ENCODE peak calls at places on chromosomes 11 and 22, in ten cellular contexts. T is HL-60, U is fibroblast of mammary gland, M is astrocyte of the cerebellum, N is GM23338, X is coronary artery, F is cardiac muscle cell, H is HepG2, P is transverse colon, L is A549. O is an unnamed sample.
A peak's percentile ranks its signal among the peaks of the same experiment; 100 is the strongest.

GRCh38 chr11:32939046-32939445 is 46.4 kb downstream of the QSER1 start:
- DNase-seq in T (no peak), U (no peak), M (no peak), N (no peak), X (no peak), F (no peak), H (no peak), P (no peak), L (no peak), O (no peak)

GRCh38 chr22:29443861-29444431 is 5.6 kb downstream of the RFPL1 start:
- DNase-seq in T (no peak), U (no peak), M (no peak), N (peak; percentile 36), X (no peak), F (no peak), H (no peak), P (no peak), L (no peak), O (no peak)

GRCh38 chr22:44335903-44336803 is 23.4 kb upstream of the SHISAL1 start:
- DNase-seq in T (no peak), U (no peak), M (no peak), N (peak; percentile 39), X (no peak), F (no peak), H (no peak), P (no peak), L (no peak), O (no peak)

GRCh38 chr11:93500759-93501158 is 42.4 kb downstream of the SMCO4 start:
- DNase-seq in T (no peak), U (no peak), M (no peak), N (no peak), X (no peak), F (no peak), H (no peak), P (no peak), L (no peak), O (no peak)

GRCh38 chr11:134270250-134270714 is 5.9 kb upstream of the GLB1L3 start:
- DNase-seq in T (no peak), U (no peak), M (no peak), N (peak; percentile 83), X (no peak), F (no peak), H (peak; percentile 21), P (no peak), L (no peak), O (no peak)

GRCh38 chr11:2376751-2377451 is at the start of gene CD81:
- DNase-seq in T (no peak), U (peak; percentile 25), M (no peak), N (no peak), X (no peak), F (peak; percentile 75), H (no peak), P (no peak), L (peak; percentile 41), O (no peak)

GRCh38 chr11:94786264-94787126 is 18.3 kb downstream of the AMOTL1 start:
- DNase-seq in T (no peak), U (peak; percentile 69), M (no peak), N (peak; percentile 69), X (no peak), F (peak; percentile 47), H (peak; percentile 16), P (no peak), L (peak; percentile 31), O (no peak)

GRCh38 chr11:45394294-45395085 is 108.3 kb upstream of the SYT13 start:
- DNase-seq in T (no peak), U (no peak), M (no peak), N (no peak), X (no peak), F (no peak), H (peak; percentile 30), P (no peak), L (no peak), O (no peak)

DNA sequence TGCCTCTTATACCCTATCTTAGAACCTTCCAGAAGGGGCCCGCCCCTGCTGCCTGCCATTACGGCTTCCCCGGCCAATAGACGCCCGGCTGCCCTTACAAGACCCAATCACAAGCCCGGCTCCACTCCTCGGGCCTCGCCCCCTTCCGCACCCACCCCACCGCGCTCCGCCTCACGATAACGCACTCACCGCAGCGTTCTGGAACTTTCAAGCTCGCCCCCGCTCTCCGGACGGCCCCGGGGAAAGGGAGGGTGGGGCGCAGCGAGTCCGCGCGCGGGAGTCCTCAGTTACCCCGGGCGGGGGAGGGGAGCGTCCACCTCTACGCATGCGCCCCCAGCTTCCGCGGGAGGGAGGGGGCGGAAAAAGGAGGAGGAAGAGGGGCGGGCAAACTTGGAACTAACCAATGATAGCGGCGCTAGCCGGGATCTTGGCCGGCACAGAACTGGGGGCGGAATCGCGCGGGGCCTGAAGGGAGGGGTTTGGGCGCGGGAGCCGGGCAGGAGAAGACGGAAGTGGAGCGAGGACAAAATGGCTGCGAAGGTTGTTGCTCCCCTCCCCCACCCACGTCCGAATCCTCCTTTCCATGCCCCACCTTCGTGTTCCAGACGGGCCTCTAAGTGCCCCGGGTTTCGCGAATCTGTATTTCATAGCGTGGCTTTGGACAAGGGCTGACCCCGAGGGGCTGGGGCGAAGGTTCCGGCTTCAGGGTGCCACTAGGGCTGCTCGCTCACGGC is 389 bp upstream of the HSPA8 start:
- DNase-seq in T (peak; percentile 99), U (peak; percentile 99), M (peak; percentile 99), N (peak; percentile 99), X (peak; percentile 100), F (peak; percentile 99), H (peak; percentile 97), P (peak; percentile 99), L (peak; percentile 97), O (peak; percentile 99)
- TF ChIP-seq CTCF in T (no peak), U (no peak), M (no peak), N (no peak), X (no peak), F (no peak), H (no peak), P (no peak), L (no peak), O (no peak)

DNA sequence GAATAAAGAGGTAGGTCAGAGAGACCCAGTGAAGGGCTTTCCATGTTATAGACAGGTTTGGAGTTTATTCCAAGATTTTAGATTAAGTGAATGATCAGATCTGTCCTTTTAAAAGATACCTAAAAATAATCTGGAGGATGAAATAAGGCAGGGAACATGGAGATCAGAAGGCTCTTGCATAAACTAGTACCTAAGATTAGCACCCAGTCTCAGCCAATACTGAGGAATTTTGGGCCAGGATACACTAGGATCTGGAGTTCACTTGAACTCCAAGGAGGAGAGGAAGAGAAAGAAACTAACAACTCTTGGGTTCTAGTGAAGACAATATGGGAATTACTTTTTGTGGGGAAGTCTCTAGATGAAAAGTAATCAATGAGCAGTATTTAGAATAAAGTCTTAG is 47.9 kb upstream of the RAPSN start:
- DNase-seq in T (no peak), U (no peak), M (no peak), N (no peak), X (no peak), F (no peak), H (no peak), P (no peak), L (no peak), O (no peak)
- H3K4me3 ChIP-seq in T (no peak overlapping the region), U (no peak overlapping the region), M (no peak overlapping the region), N (no peak overlapping the region), X (no peak overlapping the region), F (no peak overlapping the region), H (no peak overlapping the region), P (no peak overlapping the region), L (no peak overlapping the region), O (no peak overlapping the region)

GRCh38 chr11:112697371-112697770 is 263.8 kb upstream of the NCAM1 start:
- DNase-seq in T (no peak), U (no peak), M (no peak), N (no peak), X (no peak), F (peak; percentile 1), H (no peak), P (no peak), L (no peak), O (no peak)

GRCh38 chr11:112694813-112695212 is 266.4 kb upstream of the NCAM1 start:
- DNase-seq in T (no peak), U (peak; percentile 3), M (no peak), N (peak; percentile 36), X (no peak), F (no peak), H (no peak), P (no peak), L (peak; percentile 3), O (no peak)

GRCh38 chr11:112693781-112694180 is 267.4 kb upstream of the NCAM1 start:
- DNase-seq in T (no peak), U (no peak), M (no peak), N (no peak), X (no peak), F (no peak), H (no peak), P (no peak), L (no peak), O (no peak)

GRCh38 chr11:112694244-112694643 is 267.0 kb upstream of the NCAM1 start:
- DNase-seq in T (no peak), U (no peak), M (no peak), N (no peak), X (no peak), F (no peak), H (no peak), P (no peak), L (no peak), O (no peak)

GRCh38 chr11:112697779-112698178 is 263.4 kb upstream of the NCAM1 start:
- DNase-seq in T (no peak), U (no peak), M (no peak), N (no peak), X (no peak), F (no peak), H (no peak), P (no peak), L (no peak), O (no peak)
- TF ChIP-seq CTCF in T (no peak), U (no peak), M (no peak), N (peak; percentile 22), X (no peak), F (no peak), H (no peak), P (no peak), L (no peak), O (peak; percentile 7)

GRCh38 chr11:73058989-73059674 is 83.0 kb downstream of the FCHSD2 start:
- DNase-seq in T (no peak), U (no peak), M (no peak), N (no peak), X (no peak), F (no peak), H (peak; percentile 74), P (no peak), L (no peak), O (no peak)

GRCh38 chr11:73053964-73054363 is 88.2 kb downstream of the FCHSD2 start:
- DNase-seq in T (no peak), U (no peak), M (no peak), N (no peak), X (no peak), F (no peak), H (no peak), P (no peak), L (no peak), O (no peak)

GRCh38 chr11:73055002-73055401 is 87.1 kb downstream of the FCHSD2 start:
- DNase-seq in T (no peak), U (no peak), M (no peak), N (no peak), X (no peak), F (no peak), H (no peak), P (no peak), L (no peak), O (no peak)

GRCh38 chr11:73059915-73060314 is 82.2 kb downstream of the FCHSD2 start:
- DNase-seq in T (no peak), U (no peak), M (no peak), N (no peak), X (no peak), F (no peak), H (no peak), P (no peak), L (no peak), O (no peak)

DNA sequence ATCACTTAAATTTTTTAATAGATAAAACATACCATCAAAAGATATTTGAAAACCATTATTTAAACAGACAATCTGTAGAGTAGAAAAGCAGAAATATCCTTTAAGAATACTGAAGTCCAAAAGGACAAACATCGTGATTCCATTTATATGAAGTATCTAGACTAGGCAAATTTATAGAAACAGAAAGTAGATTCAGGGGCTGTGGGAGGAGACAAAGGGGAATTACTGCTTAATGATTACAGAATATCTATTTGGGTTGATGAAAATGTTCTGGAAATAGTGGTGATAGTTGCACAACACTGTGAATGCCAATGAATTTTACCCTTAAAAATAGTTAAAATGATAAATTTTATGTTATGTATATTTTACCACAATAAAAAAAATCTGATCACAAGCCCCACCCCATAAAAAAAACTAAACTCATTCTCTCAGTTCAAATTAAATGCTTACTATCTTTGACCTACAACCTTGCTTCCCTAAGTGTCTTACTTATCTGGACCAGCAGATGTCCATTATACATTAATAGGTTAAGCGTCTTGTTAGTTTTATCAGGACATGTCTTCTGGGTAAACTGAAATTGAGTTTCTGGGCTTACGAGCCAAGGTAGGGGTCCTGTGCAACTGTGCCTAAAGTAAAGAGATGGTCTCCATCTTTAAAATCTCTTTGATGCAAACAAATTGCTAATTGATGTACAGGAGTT is 86.3 kb downstream of the FCHSD2 start:
- DNase-seq in T (no peak), U (no peak), M (no peak), N (no peak), X (no peak), F (no peak), H (no peak), P (no peak), L (no peak), O (no peak)
- H3K4me3 ChIP-seq in T (no peak overlapping the region), U (no peak overlapping the region), M (no peak overlapping the region), N (no peak overlapping the region), X (no peak overlapping the region), F (no peak overlapping the region), H (no peak overlapping the region), P (no peak overlapping the region), L (no peak overlapping the region), O (no peak overlapping the region)

O was measured in retinal pigment epithelial cell.